ENCODE peak calls at places on chromosomes 11 and 22, in six cellular contexts. V is prostate gland, P is lower leg skin, K is A549, A is H54, W is right lobe of liver. R is an unnamed sample.

GRCh38 chr11:122138759-122139594 is 23.0 kb upstream of the BLID start:
- DNase-seq in V (no peak), P (no peak), K (no peak), A (no peak), W (no peak), R (no peak)

GRCh38 chr11:8839957-8840945 is 70.7 kb upstream of the AKIP1 start:
- DNase-seq in V (peak), P (no peak), K (no peak), A (no peak), W (peak), R (no peak)

GRCh38 chr11:72965672-72966071 is 151.5 kb downstream of the ATG16L2 start:
- DNase-seq in V (no peak), P (no peak), K (no peak), A (no peak), W (no peak), R (no peak)

GRCh38 chr11:61814242-61814957 is 2.4 kb downstream of the FADS1 start:
- DNase-seq in V (no peak), P (peak), K (no peak), A (no peak), W (no peak), R (peak)

GRCh38 chr22:42202669-42203068 is 67.8 kb downstream of the TCF20 start:
- DNase-seq in V (no peak), P (no peak), K (no peak), A (no peak), W (no peak), R (peak)

GRCh38 chr11:68863553-68864265 is 22.0 kb upstream of the CPT1A start:
- DNase-seq in V (no peak), P (no peak), K (no peak), A (no peak), W (no peak), R (no peak)

GRCh38 chr11:27447288-27447914 is 25.2 kb downstream of the LGR4 start:
- DNase-seq in V (no peak), P (no peak), K (no peak), A (no peak), W (no peak), R (no peak)

GRCh38 chr11:125287467-125288232 is 123.1 kb downstream of the PKNOX2 start:
- DNase-seq in V (no peak), P (no peak), K (no peak), A (no peak), W (no peak), R (no peak)

GRCh38 chr22:50678218-50678650 is 5.6 kb downstream of the SHANK3 start:
- DNase-seq in V (no peak), P (no peak), K (no peak), A (no peak), W (no peak), R (no peak)

GRCh38 chr11:84383571-84383970 is 1097.4 kb upstream of the CCDC90B start:
- DNase-seq in V (no peak), P (no peak), K (no peak), A (no peak), W (no peak), R (no peak)

GRCh38 chr22:39463931-39464390 is 7.1 kb downstream of the MGAT3 start:
- DNase-seq in V (peak), P (no peak), K (no peak), A (no peak), W (peak), R (no peak)

GRCh38 chr11:83158965-83159900 is 2.3 kb downstream of the PCF11 start:
- DNase-seq in V (no peak), P (no peak), K (no peak), A (no peak), W (no peak), R (peak)

GRCh38 chr11:83158474-83158786 is 1.5 kb downstream of the PCF11 start:
- DNase-seq in V (no peak), P (no peak), K (no peak), A (no peak), W (no peak), R (no peak)

GRCh38 chr11:83162377-83162776 is 5.4 kb downstream of the PCF11 start:
- DNase-seq in V (no peak), P (no peak), K (no peak), A (no peak), W (no peak), R (peak)

GRCh38 chr11:83159901-83160865 is 3.3 kb downstream of the PCF11 start:
- DNase-seq in V (peak), P (peak), K (no peak), A (no peak), W (no peak), R (peak)

GRCh38 chr11:83161610-83162199 is 4.8 kb downstream of the PCF11 start:
- DNase-seq in V (no peak), P (no peak), K (no peak), A (no peak), W (no peak), R (no peak)
- TF ChIP-seq POLR2A in V (no peak), P (no peak), K (no peak), A (no peak), W (no peak), R (no peak)

DNA sequence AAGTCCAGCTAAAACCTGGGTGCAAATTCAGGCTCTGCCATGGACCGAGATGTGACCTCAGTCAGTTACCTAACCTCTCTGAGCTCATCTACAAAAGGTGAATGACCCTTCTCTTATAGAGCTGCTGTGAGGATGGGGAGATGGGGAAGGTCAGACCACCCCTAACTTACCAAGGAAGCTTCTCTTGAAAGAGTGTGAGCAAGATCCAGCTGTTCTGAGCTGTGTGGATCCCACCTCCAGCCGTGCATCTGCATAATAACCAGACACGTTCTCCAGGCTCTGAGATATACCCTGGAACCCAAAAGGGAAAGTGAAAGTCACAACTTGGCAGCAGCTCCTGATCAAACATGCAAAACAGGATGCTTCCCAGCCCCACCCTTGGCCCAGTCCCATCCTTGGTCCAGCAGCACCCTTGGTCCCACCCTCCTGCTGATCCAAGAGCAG is at the start of gene APOL3:
- DNase-seq in V (peak), P (peak), K (no peak), A (peak), W (peak), R (peak)
- TF ChIP-seq POLR2A in V (peak), P (no peak), K (no peak), A (no peak), W (peak), R (peak)

DNA sequence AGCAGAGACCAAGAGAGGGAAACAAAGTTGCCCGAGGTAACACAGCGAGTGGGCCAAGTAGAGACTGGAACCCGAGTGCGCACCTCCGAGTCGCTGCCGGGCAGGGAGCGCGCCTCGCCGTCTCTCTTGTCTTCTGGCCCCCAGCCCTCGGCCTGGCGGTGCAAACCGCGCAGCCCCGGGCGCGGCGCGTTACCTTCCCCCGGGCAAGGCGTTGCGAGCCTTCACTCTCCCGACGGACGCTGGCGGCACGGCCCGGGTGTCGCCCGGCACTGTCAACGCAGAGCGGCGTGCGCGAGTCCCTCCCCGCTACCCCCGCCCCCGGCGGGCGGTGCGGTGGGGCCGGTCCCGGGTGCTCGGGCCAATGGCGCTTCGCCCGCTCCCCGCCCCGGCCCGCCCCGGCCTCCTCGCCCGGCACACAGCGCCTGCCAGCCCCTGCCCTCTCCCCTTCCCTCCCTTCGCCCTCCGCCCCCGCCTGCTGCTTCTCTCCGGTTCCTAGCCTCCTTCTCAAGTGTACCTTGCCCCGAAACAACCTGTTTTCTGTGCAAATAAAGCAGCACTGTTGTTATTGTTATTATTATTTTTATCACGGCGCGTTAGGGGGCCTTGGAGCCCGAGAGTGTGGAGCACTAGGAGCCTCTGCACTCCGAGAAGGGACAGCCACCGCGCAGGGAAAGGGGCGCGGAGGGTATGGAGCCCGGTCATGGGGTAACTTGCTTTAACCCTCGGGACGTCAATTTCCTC is at the start of gene SYTL2:
- DNase-seq in V (peak), P (peak), K (peak), A (peak), W (peak), R (peak)
- TF ChIP-seq POLR2A in V (peak), P (no peak), K (peak), A (peak), W (peak), R (no peak)

GRCh38 chr22:26428515-26429457 is at the start of gene ASPHD2:
- DNase-seq in V (peak), P (peak), K (peak), A (peak), W (peak), R (peak)
- TF ChIP-seq POLR2A in V (peak), P (no peak), K (peak), A (peak), W (peak), R (no peak)

GRCh38 chr11:65717906-65718305 is 2.7 kb downstream of the RNASEH2C start:
- DNase-seq in V (no peak), P (no peak), K (no peak), A (no peak), W (no peak), R (no peak)
- TF ChIP-seq POLR2A in V (no peak), P (no peak), K (no peak), A (no peak), W (no peak), R (peak)

GRCh38 chr11:133547808-133548494 is 15.7 kb upstream of the OPCML start:
- DNase-seq in V (no peak), P (no peak), K (no peak), A (no peak), W (no peak), R (no peak)
- TF ChIP-seq POLR2A in V (no peak), P (no peak), K (no peak), A (no peak), W (no peak), R (no peak)

GRCh38 chr11:66744485-66745355 is 15.7 kb upstream of the SPTBN2 start:
- DNase-seq in V (peak), P (peak), K (peak), A (peak), W (peak), R (peak)
- TF ChIP-seq POLR2A in V (peak), P (no peak), K (peak), A (peak), W (peak), R (peak)

GRCh38 chr22:31346733-31347250 is 646 bp upstream of the PATZ1 start:
- DNase-seq in V (peak), P (peak), K (peak), A (no peak), W (peak), R (peak)

GRCh38 chr22:31344369-31345330 is 1.5 kb downstream of the PATZ1 start:
- DNase-seq in V (peak), P (peak), K (no peak), A (no peak), W (peak), R (peak)

GRCh38 chr22:31347251-31348008 is 1.3 kb upstream of the PATZ1 start:
- DNase-seq in V (peak), P (peak), K (peak), A (no peak), W (peak), R (peak)

GRCh38 chr22:31345331-31346254 is 553 bp downstream of the PATZ1 start:
- DNase-seq in V (peak), P (peak), K (peak), A (peak), W (peak), R (peak)

DNA sequence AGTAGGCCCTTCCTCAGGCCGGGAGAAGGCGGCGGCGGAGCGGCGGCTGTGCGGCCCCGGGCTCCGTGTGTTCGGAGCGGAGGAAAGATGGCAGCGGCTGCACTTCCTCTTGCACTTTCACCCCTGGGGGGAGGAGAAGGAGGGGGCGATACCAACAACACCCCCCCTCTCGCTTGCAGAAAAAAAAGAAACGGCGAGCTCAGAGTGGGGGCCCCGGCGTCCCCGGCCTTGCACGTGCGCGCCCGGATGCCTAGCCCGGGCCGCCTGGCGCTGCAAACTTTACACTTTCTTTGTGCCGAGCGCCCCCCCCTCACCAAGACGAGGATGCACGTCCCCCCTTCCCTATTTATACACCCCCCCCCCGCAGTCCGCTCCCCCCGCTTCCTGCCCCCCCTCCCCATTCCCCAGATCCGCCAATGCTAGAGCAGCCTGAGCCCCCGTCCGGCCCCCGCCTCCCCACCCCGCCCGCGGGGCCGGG is at the start of gene PATZ1:
- DNase-seq in V (peak), P (peak), K (peak), A (peak), W (no peak), R (peak)
- TF ChIP-seq POLR2A in V (no peak), P (no peak), K (peak), A (no peak), W (no peak), R (no peak)